ENCODE peak calls at places on chromosomes 2 and 18, in seven cellular contexts. One of them, this sample, is unnamed.

GRCh38 chr2:50732796-50733195 is 299.1 kb downstream of the NRXN1 start:
- DNase-seq in IMR-90: no peak
- DNase-seq in Peyer's patch: no peak
- DNase-seq in transverse colon: no peak
- DNase-seq in prostate gland: no peak
- DNase-seq in heart left ventricle: no peak
- DNase-seq in A549: no peak
- DNase-seq in this sample: no peak

GRCh38 chr18:62030091-62030985 is 137.5 kb upstream of the RNF152 start:
- DNase-seq in IMR-90: no peak
- DNase-seq in Peyer's patch: no peak
- DNase-seq in transverse colon: no peak
- DNase-seq in prostate gland: no peak
- DNase-seq in heart left ventricle: no peak
- DNase-seq in A549: no peak
- DNase-seq in this sample: no peak

GRCh38 chr2:200405599-200406298 is 99.3 kb downstream of the SPATS2L start:
- DNase-seq in IMR-90: peak
- DNase-seq in Peyer's patch: no peak
- DNase-seq in transverse colon: peak
- DNase-seq in prostate gland: peak
- DNase-seq in heart left ventricle: no peak
- DNase-seq in A549: peak
- DNase-seq in this sample: no peak

GRCh38 chr2:120917876-120918275 is 182.2 kb downstream of the GLI2 start:
- DNase-seq in IMR-90: peak
- DNase-seq in Peyer's patch: no peak
- DNase-seq in transverse colon: no peak
- DNase-seq in prostate gland: no peak
- DNase-seq in heart left ventricle: no peak
- DNase-seq in A549: no peak
- DNase-seq in this sample: no peak

GRCh38 chr2:42353792-42354429 is 7.1 kb downstream of the COX7A2L start:
- DNase-seq in IMR-90: no peak
- DNase-seq in Peyer's patch: no peak
- DNase-seq in transverse colon: no peak
- DNase-seq in prostate gland: no peak
- DNase-seq in heart left ventricle: no peak
- DNase-seq in A549: no peak
- DNase-seq in this sample: no peak

GRCh38 chr2:227378371-227378782 is 729 bp downstream of the TM4SF20 start:
- DNase-seq in IMR-90: peak
- DNase-seq in Peyer's patch: no peak
- DNase-seq in transverse colon: no peak
- DNase-seq in prostate gland: no peak
- DNase-seq in heart left ventricle: no peak
- DNase-seq in A549: peak
- DNase-seq in this sample: no peak

GRCh38 chr2:181083140-181083539 is 102.7 kb downstream of the UBE2E3 start:
- DNase-seq in IMR-90: no peak
- DNase-seq in Peyer's patch: no peak
- DNase-seq in transverse colon: no peak
- DNase-seq in prostate gland: no peak
- DNase-seq in heart left ventricle: no peak
- DNase-seq in A549: no peak
- DNase-seq in this sample: no peak

GRCh38 chr2:235218486-235218907 is 266.7 kb downstream of the SH3BP4 start:
- DNase-seq in IMR-90: no peak
- DNase-seq in Peyer's patch: no peak
- DNase-seq in transverse colon: no peak
- DNase-seq in prostate gland: no peak
- DNase-seq in heart left ventricle: peak
- DNase-seq in A549: no peak
- DNase-seq in this sample: no peak

GRCh38 chr2:230927711-230928341 is 2.8 kb upstream of the GPR55 start:
- DNase-seq in IMR-90: no peak
- DNase-seq in Peyer's patch: no peak
- DNase-seq in transverse colon: peak
- DNase-seq in prostate gland: no peak
- DNase-seq in heart left ventricle: no peak
- DNase-seq in A549: no peak
- DNase-seq in this sample: peak

DNA sequence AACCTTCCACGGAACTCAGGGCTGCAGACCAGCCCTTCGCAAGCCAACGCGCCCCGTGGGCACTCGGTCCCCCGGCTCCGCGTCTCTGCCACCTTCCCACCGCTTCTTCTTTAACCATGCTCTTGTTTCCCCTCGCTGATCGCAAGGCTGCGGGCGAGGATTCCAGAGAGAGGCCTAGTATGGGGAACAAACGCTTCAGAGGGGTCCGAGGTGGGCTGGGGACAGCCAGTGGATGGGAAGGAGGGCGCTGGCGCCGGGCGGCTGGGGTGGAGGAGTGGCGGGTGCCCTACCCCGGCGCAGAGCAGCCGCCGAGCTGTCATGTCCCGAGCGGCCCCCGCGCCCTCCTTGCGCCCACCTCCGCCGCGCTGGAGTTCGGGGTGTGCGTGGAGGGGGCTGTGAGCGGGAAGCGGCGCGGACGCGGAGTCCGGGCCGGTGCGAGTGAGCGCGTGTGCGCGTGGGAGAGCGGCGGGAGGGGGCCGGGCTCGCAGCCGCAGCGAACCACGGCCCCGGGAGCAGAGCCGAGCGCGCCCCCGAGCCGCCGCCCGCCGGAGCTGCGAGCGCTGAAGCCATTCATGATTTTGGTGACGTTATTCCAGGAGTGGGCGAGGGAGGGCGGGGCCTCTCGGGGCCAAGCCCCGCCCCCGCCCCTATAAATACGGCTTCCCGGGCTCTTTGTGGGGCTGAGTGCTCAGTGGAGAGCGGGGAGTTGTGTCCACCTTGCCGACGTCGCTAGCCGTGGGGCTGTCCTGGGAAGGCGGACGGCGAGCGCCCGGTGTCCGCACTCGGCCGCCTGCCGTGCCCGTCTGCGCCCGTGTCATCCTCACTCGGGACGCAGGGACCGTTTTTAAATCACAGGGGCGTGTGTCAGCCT is at the start of gene LBH:
- DNase-seq in IMR-90: peak
- DNase-seq in Peyer's patch: peak
- DNase-seq in transverse colon: peak
- DNase-seq in prostate gland: peak
- DNase-seq in heart left ventricle: peak
- DNase-seq in A549: peak
- DNase-seq in this sample: peak
- TF ChIP-seq POLR2A in IMR-90: peak
- TF ChIP-seq POLR2A in Peyer's patch: peak
- TF ChIP-seq POLR2A in transverse colon: peak
- TF ChIP-seq POLR2A in prostate gland: peak
- TF ChIP-seq POLR2A in heart left ventricle: peak
- TF ChIP-seq POLR2A in A549: peak
- TF ChIP-seq POLR2A in this sample: peak

GRCh38 chr2:229610359-229610758 is 104.0 kb downstream of the DNER start:
- DNase-seq in IMR-90: peak
- DNase-seq in Peyer's patch: no peak
- DNase-seq in transverse colon: no peak
- DNase-seq in prostate gland: no peak
- DNase-seq in heart left ventricle: no peak
- DNase-seq in A549: no peak
- DNase-seq in this sample: no peak
- H3K4me3 ChIP-seq in IMR-90: no peak
- H3K4me3 ChIP-seq in Peyer's patch: no peak
- H3K4me3 ChIP-seq in transverse colon: no peak
- H3K4me3 ChIP-seq in prostate gland: no peak
- H3K4me3 ChIP-seq in heart left ventricle: no peak
- H3K4me3 ChIP-seq in A549: no peak
- H3K4me3 ChIP-seq in this sample: no peak

GRCh38 chr2:147110962-147111361 is 733.9 kb upstream of the ACVR2A start:
- DNase-seq in IMR-90: no peak
- DNase-seq in Peyer's patch: no peak
- DNase-seq in transverse colon: no peak
- DNase-seq in prostate gland: no peak
- DNase-seq in heart left ventricle: no peak
- DNase-seq in A549: no peak
- DNase-seq in this sample: no peak

GRCh38 chr2:147108553-147108952 is 736.3 kb upstream of the ACVR2A start:
- DNase-seq in IMR-90: no peak
- DNase-seq in Peyer's patch: no peak
- DNase-seq in transverse colon: no peak
- DNase-seq in prostate gland: no peak
- DNase-seq in heart left ventricle: no peak
- DNase-seq in A549: no peak
- DNase-seq in this sample: no peak

GRCh38 chr2:147110317-147110716 is 734.5 kb upstream of the ACVR2A start:
- DNase-seq in IMR-90: no peak
- DNase-seq in Peyer's patch: no peak
- DNase-seq in transverse colon: no peak
- DNase-seq in prostate gland: no peak
- DNase-seq in heart left ventricle: no peak
- DNase-seq in A549: no peak
- DNase-seq in this sample: no peak
- TF ChIP-seq POLR2A in IMR-90: no peak
- TF ChIP-seq POLR2A in Peyer's patch: no peak
- TF ChIP-seq POLR2A in transverse colon: no peak
- TF ChIP-seq POLR2A in prostate gland: no peak
- TF ChIP-seq POLR2A in heart left ventricle: no peak
- TF ChIP-seq POLR2A in A549: no peak
- TF ChIP-seq POLR2A in this sample: no peak

GRCh38 chr2:112626604-112627059 is 19.1 kb upstream of the SLC20A1 start:
- DNase-seq in IMR-90: peak
- DNase-seq in Peyer's patch: peak
- DNase-seq in transverse colon: peak
- DNase-seq in prostate gland: peak
- DNase-seq in heart left ventricle: peak
- DNase-seq in A549: peak
- DNase-seq in this sample: peak
- H3K4me3 ChIP-seq in IMR-90: no peak
- H3K4me3 ChIP-seq in Peyer's patch: no peak
- H3K4me3 ChIP-seq in transverse colon: no peak
- H3K4me3 ChIP-seq in prostate gland: no peak
- H3K4me3 ChIP-seq in heart left ventricle: peak
- H3K4me3 ChIP-seq in A549: peak
- H3K4me3 ChIP-seq in this sample: no peak

This sample was measured in right lobe of liver.